ENCODE peak calls at places on chromosomes 11 and 22, in four cellular contexts. C is GM12878, W is HepG2, Z is K562. G is an unnamed sample.

GRCh38 chr11:497565-498296 is 9.3 kb downstream of the RNH1 start:
- DNase-seq in W (no peak), C (no peak), Z (no peak), G (no peak)

GRCh38 chr11:125978171-125978570 is 32.3 kb downstream of the VSIG10L2 start:
- DNase-seq in W (no peak), Z (no peak), C (no peak), G (no peak)

GRCh38 chr11:122173587-122173986 is 57.6 kb upstream of the BLID start:
- DNase-seq in C (no peak), Z (no peak), W (no peak), G (no peak)

GRCh38 chr22:47659467-47660302 is 897.2 kb downstream of the TBC1D22A start:
- DNase-seq in W (no peak), C (no peak), Z (no peak), G (no peak)

GRCh38 chr22:46538816-46539163 is 1.4 kb upstream of the CELSR1 start:
- DNase-seq in C (no peak), W (no peak), Z (peak), G (no peak)

GRCh38 chr11:67411785-67412152 is 3.7 kb upstream of the CARNS1 start:
- DNase-seq in W (no peak), C (no peak), Z (peak), G (no peak)

GRCh38 chr11:47161134-47161854 is 15.4 kb downstream of the ARFGAP2 start:
- DNase-seq in W (peak), C (no peak), Z (peak), G (peak)

GRCh38 chr11:2360081-2360642 is 16.9 kb upstream of the CD81 start:
- DNase-seq in W (no peak), C (no peak), Z (no peak), G (no peak)

GRCh38 chr11:121936375-121936774 is 179.6 kb downstream of the BLID start:
- DNase-seq in W (no peak), C (no peak), Z (no peak), G (no peak)

GRCh38 chr11:64437426-64437825 is 78.5 kb downstream of the RPS6KA4 start:
- DNase-seq in Z (no peak), C (no peak), W (no peak), G (no peak)

GRCh38 chr11:85539740-85540139 is 87.4 kb downstream of the DLG2 start:
- DNase-seq in C (no peak), W (no peak), Z (no peak), G (no peak)

GRCh38 chr11:130487390-130488186 is 39.1 kb downstream of the ADAMTS15 start:
- DNase-seq in C (no peak), Z (no peak), W (peak), G (no peak)

GRCh38 chr11:117874910-117875396 is 1.5 kb downstream of the FXYD6 start:
- DNase-seq in Z (no peak), C (no peak), W (no peak), G (no peak)

GRCh38 chr11:117876341-117877119 is at the start of gene FXYD6:
- DNase-seq in Z (no peak), W (no peak), C (no peak), G (peak)

GRCh38 chr11:117876049-117876340 is 463 bp downstream of the FXYD6 start:
- DNase-seq in W (no peak), C (no peak), Z (no peak), G (no peak)

GRCh38 chr11:117874253-117874909 is 2.1 kb downstream of the FXYD6 start:
- DNase-seq in W (no peak), Z (no peak), C (no peak), G (peak)

DNA sequence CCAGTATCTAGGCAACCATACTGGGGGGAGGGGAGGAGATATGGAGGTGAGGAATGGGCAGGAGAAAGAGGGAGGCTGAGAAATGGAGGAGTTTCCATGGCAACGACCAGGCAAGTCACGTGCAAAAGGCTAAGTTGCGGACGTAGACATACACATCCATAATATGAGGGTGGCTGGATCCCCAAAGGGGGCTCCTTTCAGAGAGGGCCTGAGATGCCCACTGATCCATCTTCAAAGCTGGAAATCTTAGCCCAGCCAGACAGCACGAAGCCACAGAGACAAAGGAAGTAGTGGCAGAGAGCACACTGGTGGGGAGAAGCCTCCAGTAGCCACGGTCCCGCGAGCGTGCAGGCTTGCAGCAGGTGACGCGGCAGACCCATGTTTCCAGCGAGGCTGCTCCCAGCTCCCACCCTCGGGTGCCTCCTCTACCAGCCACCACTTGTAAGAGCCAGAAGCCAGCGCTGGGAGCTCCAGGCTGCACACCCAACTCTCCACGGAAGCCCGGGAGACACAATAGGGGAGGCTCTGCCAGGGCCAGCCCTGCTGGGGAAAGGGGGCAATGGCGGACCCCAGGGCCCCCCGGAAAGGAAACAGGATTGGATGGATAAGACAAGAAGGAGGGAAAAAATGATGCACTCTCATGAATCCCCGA is 935 bp downstream of the FXYD6 start:
- DNase-seq in W (no peak), Z (no peak), C (no peak), G (no peak)
- TF ChIP-seq CREM in W (no peak), Z (no peak), C (no peak), G (no peak)

GRCh38 chr11:92765965-92766371 is 203.5 kb upstream of the MTNR1B start:
- DNase-seq in W (no peak), C (no peak), Z (peak), G (peak)
- TF ChIP-seq ETV6 in W (no peak), C (no peak), Z (no peak), G (peak)

DNA sequence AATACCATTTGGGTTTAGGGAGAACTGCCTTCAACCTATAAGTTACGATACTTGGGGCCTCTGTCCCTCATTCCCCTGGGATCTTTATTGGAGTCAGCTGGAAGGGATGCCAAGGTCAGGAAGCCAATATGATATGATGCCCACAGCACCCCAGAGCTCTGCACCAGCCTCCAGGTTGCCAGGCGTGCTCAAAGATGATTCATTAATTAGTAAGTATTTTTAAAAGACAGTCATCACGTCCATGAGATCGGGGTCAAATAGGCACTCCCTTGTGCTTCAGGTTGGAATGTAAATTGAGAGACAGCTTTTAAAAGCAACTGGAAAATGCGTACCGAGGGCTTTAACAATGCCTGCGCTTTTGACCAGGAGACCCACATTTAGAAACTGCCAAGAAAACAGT is 57.0 kb upstream of the CD5 start:
- DNase-seq in Z (no peak), C (no peak), W (no peak), G (no peak)
- TF ChIP-seq CREM in Z (no peak), C (no peak), W (no peak), G (no peak)

GRCh38 chr11:111918390-111919256 is at the start of gene C11orf52:
- DNase-seq in W (peak), Z (peak), C (no peak), G (peak)
- TF ChIP-seq ETV6 in W (no peak), Z (no peak), C (no peak), G (peak)

GRCh38 chr11:61272731-61273130 is 22.4 kb downstream of the VWCE start:
- DNase-seq in W (no peak), C (no peak), Z (no peak), G (no peak)

GRCh38 chr11:61277186-61277972 is 17.7 kb downstream of the VWCE start:
- DNase-seq in Z (no peak), W (no peak), C (no peak), G (no peak)

GRCh38 chr11:61273151-61274078 is 21.7 kb downstream of the VWCE start:
- DNase-seq in W (no peak), Z (no peak), C (no peak), G (no peak)

GRCh38 chr11:61274084-61274483 is 21.0 kb downstream of the VWCE start:
- DNase-seq in Z (no peak), W (no peak), C (no peak), G (no peak)

GRCh38 chr11:61275191-61275590 is 19.9 kb downstream of the VWCE start:
- DNase-seq in Z (no peak), C (no peak), W (no peak), G (no peak)
- TF ChIP-seq CREM in Z (no peak), C (no peak), W (no peak), G (no peak)

GRCh38 chr22:25622011-25622410 is 57.5 kb downstream of the GRK3 start:
- DNase-seq in Z (no peak), W (no peak), C (no peak), G (no peak)

GRCh38 chr22:25623851-25624250 is 59.4 kb downstream of the GRK3 start:
- DNase-seq in W (no peak), Z (no peak), C (no peak), G (no peak)

GRCh38 chr22:25626146-25626992 is 61.9 kb downstream of the GRK3 start:
- DNase-seq in W (no peak), Z (no peak), C (no peak), G (no peak)

GRCh38 chr22:25624486-25624885 is 60.0 kb downstream of the GRK3 start:
- DNase-seq in W (peak), C (no peak), Z (no peak), G (no peak)

DNA sequence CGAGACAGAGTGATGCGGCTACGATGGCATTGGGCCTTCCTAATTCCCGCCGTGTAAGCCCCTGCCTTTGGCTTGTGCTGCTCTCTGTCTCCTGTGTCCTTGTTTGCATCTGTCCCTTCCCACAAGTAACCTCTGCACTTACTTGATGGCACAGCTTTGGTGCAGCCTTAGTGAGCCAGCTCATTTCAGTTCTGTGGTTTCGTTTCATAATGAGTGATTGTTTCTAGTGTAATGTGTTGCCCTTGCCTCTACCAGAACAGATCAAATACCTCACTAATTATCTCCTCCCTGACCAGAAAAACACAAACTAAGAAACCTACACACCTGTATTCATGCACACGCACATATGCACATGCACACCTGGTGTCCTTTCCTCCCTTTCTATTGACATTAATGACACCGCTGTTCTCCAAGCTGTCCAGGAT is 58.8 kb downstream of the GRK3 start:
- DNase-seq in Z (no peak), W (no peak), C (peak), G (no peak)
- TF ChIP-seq ETV6 in Z (no peak), W (no peak), C (no peak), G (no peak)

G was measured in WTC11.